ENCODE peak calls at places on chromosomes 3 and 15, in six cellular contexts. V is H1, L is K562, X is GM12891, Z is HepG2, Q is GM12878. O is an unnamed sample.

GRCh38 chr3:184155644-184156521 is 706 bp downstream of the DVL3 start:
- DNase-seq in Z (peak; percentile 68), Q (no peak), X (no peak), V (no peak), L (peak; percentile 55), O (peak; percentile 61)

GRCh38 chr3:11499144-11499543 is 144.6 kb downstream of the VGLL4 start:
- DNase-seq in Q (no peak), V (no peak), L (no peak), Z (peak; percentile 15), X (no peak), O (no peak)

GRCh38 chr3:172152869-172153268 is 113.5 kb downstream of the FNDC3B start:
- DNase-seq in Q (no peak), L (no peak), V (no peak), X (no peak), Z (no peak), O (no peak)

GRCh38 chr3:41092791-41093190 is 106.5 kb upstream of the CTNNB1 start:
- DNase-seq in Z (no peak), Q (no peak), V (no peak), X (no peak), L (no peak), O (no peak)

GRCh38 chr3:100158877-100159563 is 44.7 kb upstream of the FILIP1L start:
- DNase-seq in V (no peak), X (no peak), L (no peak), Q (no peak), Z (no peak), O (no peak)

GRCh38 chr3:153760952-153761351 is 360.2 kb upstream of the ARHGEF26 start:
- DNase-seq in V (no peak), X (no peak), Q (no peak), Z (no peak), L (no peak), O (no peak)

GRCh38 chr15:73851679-73852078 is 21.7 kb upstream of the TBC1D21 start:
- DNase-seq in Q (no peak), X (peak; percentile 30), Z (peak; percentile 25), V (peak; percentile 50), L (peak; percentile 70), O (no peak)

GRCh38 chr15:26864664-26865191 is 2.1 kb upstream of the GABRA5 start:
- DNase-seq in Z (no peak), Q (no peak), L (peak; percentile 54), X (no peak), V (no peak), O (no peak)

GRCh38 chr15:67564590-67565345 is 22.3 kb downstream of the MAP2K5 start:
- DNase-seq in V (no peak), L (no peak), Z (no peak), Q (peak; percentile 80), X (peak; percentile 25), O (no peak)

GRCh38 chr15:43249699-43250203 is 17.0 kb downstream of the TGM5 start:
- DNase-seq in X (peak; percentile 48), V (no peak), Z (no peak), L (peak; percentile 39), Q (peak; percentile 94), O (peak; percentile 42)

GRCh38 chr3:14425574-14426304 is 23.3 kb downstream of the SLC6A6 start:
- DNase-seq in L (no peak), V (no peak), Z (no peak), Q (no peak), X (no peak), O (no peak)

GRCh38 chr3:23921052-23921511 is 4.2 kb downstream of the RPL15 start:
- DNase-seq in V (no peak), Z (no peak), Q (no peak), L (peak; percentile 41), X (no peak), O (no peak)

GRCh38 chr15:39127925-39128617 is 452.8 kb upstream of the THBS1 start:
- DNase-seq in L (peak; percentile 30), Q (no peak), Z (peak; percentile 98), X (no peak), V (no peak), O (no peak)

GRCh38 chr3:134361162-134361831 is 12.9 kb downstream of the AMOTL2 start:
- DNase-seq in X (no peak), Q (no peak), Z (no peak), V (no peak), L (no peak), O (no peak)

GRCh38 chr3:141104151-141104741 is 53.1 kb downstream of the SPSB4 start:
- DNase-seq in X (no peak), Z (no peak), Q (no peak), V (no peak), L (no peak), O (no peak)

GRCh38 chr3:7332696-7333095 is 471.8 kb downstream of the GRM7 start:
- DNase-seq in Z (no peak), L (no peak), X (no peak), Q (no peak), V (no peak), O (no peak)

GRCh38 chr15:69509131-69509530 is 56.5 kb downstream of the RPLP1 start:
- DNase-seq in V (no peak), Q (no peak), L (no peak), Z (no peak), X (no peak), O (no peak)

GRCh38 chr3:86978111-86978528 is 12.8 kb downstream of the VGLL3 start:
- DNase-seq in Z (no peak), Q (no peak), V (no peak), L (no peak), X (no peak), O (no peak)

GRCh38 chr3:120093923-120094775 is at the start of gene GSK3B:
- DNase-seq in Q (no peak), X (peak; percentile 70), L (no peak), V (peak; percentile 97), Z (peak; percentile 48), O (peak; percentile 60)

GRCh38 chr3:4637265-4637664 is 144.1 kb downstream of the ITPR1 start:
- DNase-seq in Z (no peak), L (no peak), V (no peak), Q (no peak), X (no peak), O (no peak)

GRCh38 chr3:4627651-4628375 is 134.7 kb downstream of the ITPR1 start:
- DNase-seq in X (no peak), Q (no peak), V (no peak), L (no peak), Z (no peak), O (no peak)

GRCh38 chr3:4634894-4635293 is 141.7 kb downstream of the ITPR1 start:
- DNase-seq in L (peak; percentile 30), Z (no peak), Q (no peak), V (no peak), X (no peak), O (no peak)

GRCh38 chr3:4629095-4630007 is 136.2 kb downstream of the ITPR1 start:
- DNase-seq in Q (no peak), Z (no peak), X (no peak), L (no peak), V (no peak), O (no peak)

DNA sequence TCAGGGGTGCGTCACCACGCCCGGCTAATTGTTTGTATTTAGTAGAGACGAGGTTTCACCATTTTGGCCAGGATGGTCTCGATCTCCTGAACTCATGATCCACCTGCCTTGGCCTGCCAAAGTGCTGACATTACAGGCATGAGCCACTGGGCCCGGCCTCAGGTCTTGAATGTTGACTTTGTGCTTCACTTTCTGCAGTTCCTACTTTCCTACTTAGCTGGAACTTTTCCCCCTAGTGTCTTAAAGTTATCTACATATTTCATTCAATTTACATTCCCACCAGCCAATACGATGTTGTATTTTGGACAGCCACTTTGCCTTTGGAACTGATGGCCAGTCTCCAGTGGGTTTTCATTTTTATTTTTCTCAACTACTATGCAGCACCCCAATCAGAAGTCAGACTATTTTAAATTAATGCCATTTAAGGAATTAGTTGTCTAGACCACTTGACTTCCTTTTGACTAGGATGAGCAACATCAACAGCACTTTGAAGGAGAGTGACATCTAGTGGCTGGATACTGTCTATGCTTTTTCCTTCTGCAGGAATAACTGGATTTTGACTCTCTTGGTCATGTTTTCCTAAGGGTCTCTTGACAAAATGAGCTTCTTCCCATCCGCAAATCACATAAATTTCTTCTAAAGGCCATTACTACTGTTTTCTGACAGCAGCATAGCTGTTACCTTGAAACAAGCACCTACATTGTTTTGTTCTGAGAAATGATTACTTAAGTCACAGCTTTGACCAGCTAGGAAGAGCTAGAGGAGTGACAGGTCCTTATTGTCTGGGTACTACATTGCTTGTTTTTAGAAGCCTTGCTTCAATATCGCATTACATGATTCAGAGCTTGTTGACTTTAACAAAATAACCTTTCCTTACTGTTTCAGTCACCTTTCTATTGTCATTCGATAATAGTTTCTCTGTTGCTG is 140.2 kb downstream of the ITPR1 start:
- DNase-seq in Z (peak; percentile 52), L (peak; percentile 73), V (no peak), Q (peak; percentile 30), X (peak; percentile 39), O (peak; percentile 27)
- TF ChIP-seq TAF1 in Z (no peak), L (no peak), V (no peak), Q (no peak), X (no peak), O (no peak)

GRCh38 chr15:78004222-78004727 is 73.2 kb downstream of the TBC1D2B start:
- DNase-seq in Z (no peak), V (no peak), X (no peak), L (no peak), Q (no peak), O (no peak)

GRCh38 chr15:78003539-78004008 is 73.9 kb downstream of the TBC1D2B start:
- DNase-seq in V (no peak), Q (no peak), L (no peak), Z (no peak), X (no peak), O (no peak)

GRCh38 chr15:78006567-78007205 is 70.8 kb downstream of the TBC1D2B start:
- DNase-seq in V (no peak), X (no peak), L (no peak), Q (no peak), Z (no peak), O (no peak)

GRCh38 chr15:78002996-78003395 is 74.5 kb downstream of the TBC1D2B start:
- DNase-seq in L (no peak), Z (no peak), V (no peak), Q (no peak), X (no peak), O (no peak)

DNA sequence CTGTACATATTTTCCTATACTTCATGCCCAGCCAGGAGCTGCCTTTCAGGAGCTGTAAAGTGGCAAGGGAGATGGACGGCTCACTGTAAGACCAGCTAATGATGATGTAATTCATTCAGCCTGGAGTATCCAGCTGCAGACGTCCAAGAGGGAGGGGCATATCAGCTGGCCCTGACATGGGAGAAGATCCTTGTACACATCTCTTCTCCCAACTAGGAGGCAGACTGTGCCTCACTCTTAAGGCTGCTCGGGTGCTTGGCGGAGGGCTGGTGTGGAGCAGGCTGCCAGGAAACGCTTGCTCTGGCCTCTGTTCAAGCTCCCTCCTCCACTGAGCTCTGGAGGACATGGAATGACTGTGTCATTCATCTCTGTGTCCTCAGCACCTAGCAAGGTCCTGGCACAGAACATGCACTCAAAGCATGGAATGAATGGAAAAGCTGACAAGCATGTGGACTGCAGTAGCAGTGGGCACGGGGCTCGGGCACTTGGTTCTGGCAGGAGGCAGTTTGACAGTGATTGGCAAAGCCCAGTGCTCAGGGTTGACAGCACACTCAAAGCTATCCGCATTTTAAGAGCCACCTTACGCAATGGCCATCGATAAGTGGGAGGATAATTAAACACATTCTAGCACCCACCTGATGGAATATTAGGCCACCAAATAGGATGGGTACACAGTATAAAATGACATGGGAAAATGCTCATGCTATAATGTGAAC is 72.4 kb downstream of the TBC1D2B start:
- DNase-seq in Q (no peak), X (no peak), V (no peak), L (no peak), Z (no peak), O (no peak)
- TF ChIP-seq POLR2A in Q (no peak), X (no peak), V (no peak), L (no peak), Z (no peak), O (no peak)

GRCh38 chr15:99137111-99137546 is 32.2 kb downstream of the SYNM start:
- DNase-seq in Z (no peak), L (no peak), X (no peak), Q (no peak), V (no peak), O (no peak)
- TF ChIP-seq POLR2AphosphoS5 in Z (no peak), L (no peak), X (no peak), Q (no peak), V (no peak), O (no peak)

GRCh38 chr3:129365779-129366178 is 62.7 kb downstream of the EFCAB12 start:
- DNase-seq in X (no peak), L (no peak), Q (no peak), Z (no peak), V (no peak), O (no peak)
- TF ChIP-seq TAF1 in X (no peak), L (no peak), Q (no peak), Z (no peak), V (no peak), O (no peak)

O was measured in GM12892.